ENCODE peak calls at places on chromosomes 5 and 9, in five cellular contexts. Q is GM03348; J is cardiac muscle cell; E is heart right ventricle; O is activated CD4-positive, alpha-beta memory T cell treated with anti-CD3 and anti-CD28 coated beads, Interleukin-2, amount 10 ng/mL, durations not matched to agents 7 days and 5 days. F is an unnamed sample.

GRCh38 chr5:79971156-79971555 is 19.9 kb downstream of the MTX3 start:
- DNase-seq in O (no peak), Q (peak), E (no peak), J (peak), F (no peak)

GRCh38 chr5:150121448-150122157 is 34.0 kb downstream of the PDGFRB start:
- DNase-seq in J (no peak), Q (no peak), E (no peak), O (no peak), F (no peak)

GRCh38 chr5:132267166-132267739 is 9.8 kb downstream of the PDLIM4 start:
- DNase-seq in Q (no peak), O (peak), E (no peak), J (no peak), F (peak)

GRCh38 chr5:74205745-74206570 is 434.6 kb downstream of the ENC1 start:
- DNase-seq in E (no peak), J (peak), Q (no peak), O (no peak), F (no peak)

GRCh38 chr5:53023969-53024368 is 34.8 kb downstream of the ITGA2 start:
- DNase-seq in J (peak), O (no peak), E (no peak), Q (peak), F (no peak)

GRCh38 chr9:23581936-23582335 is 244.1 kb downstream of the ELAVL2 start:
- DNase-seq in O (no peak), Q (no peak), E (no peak), J (no peak), F (no peak)

GRCh38 chr5:177553671-177554429 is 513 bp downstream of the FAM193B start:
- DNase-seq in J (peak), Q (peak), E (peak), O (peak), F (peak)

GRCh38 chr9:137606005-137606601 is 617 bp downstream of the ARRDC1 start:
- DNase-seq in E (peak), O (peak), Q (peak), J (no peak), F (peak)

GRCh38 chr9:23707249-23707648 is 118.8 kb downstream of the ELAVL2 start:
- DNase-seq in E (no peak), O (no peak), Q (no peak), J (no peak), F (no peak)

GRCh38 chr9:111807197-111807596 is 12.5 kb upstream of the SHOC1 start:
- DNase-seq in Q (no peak), E (no peak), O (no peak), J (peak), F (no peak)

GRCh38 chr9:94108584-94108983 is 24.3 kb downstream of the PTPDC1 start:
- DNase-seq in E (peak), Q (peak), J (peak), O (no peak), F (peak)

GRCh38 chr9:95242613-95243012 is 74.9 kb downstream of the FANCC start:
- DNase-seq in O (no peak), E (no peak), Q (no peak), J (no peak), F (no peak)

GRCh38 chr5:66285343-66285942 is 141.3 kb downstream of the SREK1 start:
- DNase-seq in Q (no peak), J (no peak), O (no peak), E (no peak), F (no peak)

F was measured in aorta.